ENCODE peak calls at places on chromosomes 3 and 15, in nine cellular contexts. S is upper lobe of right lung; T is activated naive CD8-positive, alpha-beta T cell treated with anti-CD3 and anti-CD28 coated beads, Interleukin-2, amount 50 U/mL, for 24 hours; Y is astrocyte of the hippocampus; J is cerebellar cortex; X is stimulated activated naive CD8-positive, alpha-beta T cell treated with anti-CD3 and anti-CD28 coated beads, Interleukin-15, amount 100 ng/mL, for 72 hours; U is GDM1; N is C1 segment of cervical spinal cord; W is activated T-cell treated with anti-CD3 and anti-CD28 coated beads for 1 hour. E is an unnamed sample.

GRCh38 chr3:158105710-158106438 is at the start of gene SHOX2:
- DNase-seq in S (peak), T (no peak), Y (peak), J (peak), X (no peak), U (no peak), N (no peak), W (no peak), E (peak)

GRCh38 chr3:177284383-177284881 is 87.2 kb upstream of the TBL1XR1 start:
- DNase-seq in S (peak), T (peak), Y (no peak), J (no peak), X (peak), U (no peak), N (no peak), W (no peak), E (no peak)

GRCh38 chr3:129161860-129162271 is 1.0 kb upstream of the ISY1 start:
- DNase-seq in S (no peak), T (peak), Y (peak), J (peak), X (peak), U (no peak), N (no peak), W (no peak), E (peak)

GRCh38 chr3:188349276-188349962 is 195.5 kb downstream of the LPP start:
- DNase-seq in S (no peak), T (no peak), Y (peak), J (peak), X (no peak), U (no peak), N (no peak), W (no peak), E (no peak)

GRCh38 chr15:25783607-25784131 is 79.5 kb downstream of the ATP10A start:
- DNase-seq in S (no peak), T (peak), Y (peak), J (peak), X (peak), U (no peak), N (no peak), W (peak), E (no peak)

GRCh38 chr15:99324082-99324620 is 72.9 kb downstream of the LRRC28 start:
- DNase-seq in S (no peak), T (peak), Y (peak), J (no peak), X (peak), U (peak), N (no peak), W (no peak), E (peak)

GRCh38 chr15:81024265-81024875 is 23.6 kb downstream of the TLNRD1 start:
- DNase-seq in S (no peak), T (no peak), Y (no peak), J (peak), X (no peak), U (peak), N (no peak), W (no peak), E (peak)

GRCh38 chr3:195076981-195077610 is 193.9 kb downstream of the XXYLT1 start:
- DNase-seq in S (peak), T (no peak), Y (no peak), J (no peak), X (no peak), U (no peak), N (no peak), W (no peak), E (no peak)

GRCh38 chr15:61853195-61853594 is 207.1 kb downstream of the VPS13C start:
- DNase-seq in S (no peak), T (no peak), Y (no peak), J (no peak), X (no peak), U (no peak), N (no peak), W (no peak), E (no peak)

GRCh38 chr15:57743424-57743823 is 36.9 kb downstream of the POLR2M start:
- DNase-seq in S (no peak), T (no peak), Y (no peak), J (no peak), X (no peak), U (no peak), N (no peak), W (no peak), E (no peak)

GRCh38 chr3:189664311-189664710 is 33.1 kb downstream of the TP63 start:
- DNase-seq in S (no peak), T (no peak), Y (peak), J (no peak), X (no peak), U (no peak), N (no peak), W (no peak), E (peak)

GRCh38 chr3:142279965-142280590 is 54.7 kb upstream of the GK5 start:
- DNase-seq in S (no peak), T (peak), Y (peak), J (peak), X (peak), U (peak), N (no peak), W (no peak), E (peak)

GRCh38 chr3:148880681-148881080 is 15.6 kb downstream of the CPA3 start:
- DNase-seq in S (no peak), T (no peak), Y (no peak), J (peak), X (no peak), U (peak), N (no peak), W (no peak), E (peak)

GRCh38 chr3:127488141-127488672 is 102.3 kb downstream of the TPRA1 start:
- DNase-seq in S (no peak), T (no peak), Y (no peak), J (no peak), X (no peak), U (no peak), N (no peak), W (no peak), E (no peak)

GRCh38 chr3:157127831-157128767 is 31.8 kb downstream of the CCNL1 start:
- DNase-seq in S (peak), T (peak), Y (peak), J (no peak), X (peak), U (no peak), N (no peak), W (peak), E (peak)

GRCh38 chr3:177055557-177056290 is 141.6 kb downstream of the TBL1XR1 start:
- DNase-seq in S (no peak), T (no peak), Y (no peak), J (no peak), X (no peak), U (no peak), N (no peak), W (no peak), E (no peak)

GRCh38 chr3:194133661-194134230 is 2.2 kb upstream of the HES1 start:
- DNase-seq in S (peak), T (peak), Y (peak), J (no peak), X (peak), U (no peak), N (no peak), W (no peak), E (peak)

GRCh38 chr3:41102053-41102556 is 97.2 kb upstream of the CTNNB1 start:
- DNase-seq in S (no peak), T (no peak), Y (no peak), J (no peak), X (no peak), U (no peak), N (no peak), W (no peak), E (no peak)

GRCh38 chr15:58115692-58116091 is 22.5 kb upstream of the AQP9 start:
- DNase-seq in S (no peak), T (no peak), Y (no peak), J (peak), X (no peak), U (no peak), N (no peak), W (no peak), E (peak)

GRCh38 chr15:38427380-38427779 is 26.5 kb upstream of the FAM98B start:
- DNase-seq in S (no peak), T (no peak), Y (no peak), J (no peak), X (no peak), U (no peak), N (no peak), W (no peak), E (no peak)

GRCh38 chr3:87997298-87997697 is 61.5 kb downstream of the CGGBP1 start:
- DNase-seq in S (no peak), T (peak), Y (peak), J (no peak), X (peak), U (peak), N (no peak), W (no peak), E (peak)

GRCh38 chr15:99164119-99164518 is 59.2 kb downstream of the SYNM start:
- DNase-seq in S (no peak), T (no peak), Y (no peak), J (no peak), X (no peak), U (no peak), N (no peak), W (no peak), E (no peak)

GRCh38 chr3:97934980-97935695 is 37.1 kb downstream of the RIOX2 start:
- DNase-seq in S (no peak), T (no peak), Y (no peak), J (no peak), X (no peak), U (no peak), N (no peak), W (no peak), E (no peak)

GRCh38 chr3:14143271-14143605 is 18.4 kb downstream of the TMEM43 start:
- DNase-seq in S (no peak), T (no peak), Y (peak), J (no peak), X (no peak), U (no peak), N (no peak), W (no peak), E (no peak)

GRCh38 chr15:80556694-80557367 is 138.3 kb upstream of the ABHD17C start:
- DNase-seq in S (no peak), T (no peak), Y (no peak), J (no peak), X (no peak), U (no peak), N (no peak), W (no peak), E (no peak)

GRCh38 chr3:66386925-66387650 is 113.7 kb downstream of the LRIG1 start:
- DNase-seq in S (no peak), T (no peak), Y (no peak), J (no peak), X (no peak), U (no peak), N (peak), W (no peak), E (no peak)